ENCODE peak calls at places on chromosome 6, in ten cellular contexts. One of them, this sample, is unnamed. For H3K4me1, the result is how much of the 10 kb centered on the place peaks cover.

GRCh38 chr6:23388239-23388803 is 737.7 kb upstream of the NRSN1 start:
- DNase-seq in adrenal gland: no peak
- DNase-seq in cardiac muscle cell: no peak
- DNase-seq in left lung: no peak
- DNase-seq in thoracic aorta: no peak
- DNase-seq in ovary: no peak
- DNase-seq in mucosa of descending colon: no peak
- DNase-seq in spleen: no peak
- DNase-seq in H1: no peak
- DNase-seq in tibial artery: no peak
- DNase-seq in this sample: no peak

GRCh38 chr6:30685157-30685976 is 1.1 kb downstream of the PPP1R18 start:
- DNase-seq in adrenal gland: no peak
- DNase-seq in cardiac muscle cell: no peak
- DNase-seq in left lung: no peak
- DNase-seq in thoracic aorta: no peak
- DNase-seq in ovary: no peak
- DNase-seq in mucosa of descending colon: no peak
- DNase-seq in spleen: peak
- DNase-seq in H1: no peak
- DNase-seq in tibial artery: no peak
- DNase-seq in this sample: no peak

GRCh38 chr6:3500262-3501001 is 43.6 kb upstream of the SLC22A23 start:
- DNase-seq in adrenal gland: no peak
- DNase-seq in cardiac muscle cell: no peak
- DNase-seq in left lung: no peak
- DNase-seq in thoracic aorta: no peak
- DNase-seq in ovary: no peak
- DNase-seq in mucosa of descending colon: peak
- DNase-seq in spleen: no peak
- DNase-seq in H1: no peak
- DNase-seq in tibial artery: no peak
- DNase-seq in this sample: peak

GRCh38 chr6:134247271-134247833 is 70.6 kb downstream of the SGK1 start:
- DNase-seq in adrenal gland: peak
- DNase-seq in cardiac muscle cell: no peak
- DNase-seq in left lung: no peak
- DNase-seq in thoracic aorta: no peak
- DNase-seq in ovary: no peak
- DNase-seq in mucosa of descending colon: peak
- DNase-seq in spleen: peak
- DNase-seq in H1: no peak
- DNase-seq in tibial artery: no peak
- DNase-seq in this sample: no peak

GRCh38 chr6:15543262-15543917 is 119.4 kb downstream of the DTNBP1 start:
- DNase-seq in adrenal gland: no peak
- DNase-seq in cardiac muscle cell: no peak
- DNase-seq in left lung: no peak
- DNase-seq in thoracic aorta: no peak
- DNase-seq in ovary: no peak
- DNase-seq in mucosa of descending colon: no peak
- DNase-seq in spleen: no peak
- DNase-seq in H1: no peak
- DNase-seq in tibial artery: no peak
- DNase-seq in this sample: no peak

GRCh38 chr6:7243188-7243942 is 69.6 kb downstream of the SSR1 start:
- DNase-seq in adrenal gland: peak
- DNase-seq in cardiac muscle cell: peak
- DNase-seq in left lung: no peak
- DNase-seq in thoracic aorta: no peak
- DNase-seq in ovary: peak
- DNase-seq in mucosa of descending colon: peak
- DNase-seq in spleen: no peak
- DNase-seq in H1: no peak
- DNase-seq in tibial artery: peak
- DNase-seq in this sample: no peak

GRCh38 chr6:132937466-132937906 is 123.1 kb downstream of the RPS12 start:
- DNase-seq in adrenal gland: peak
- DNase-seq in cardiac muscle cell: peak
- DNase-seq in left lung: no peak
- DNase-seq in thoracic aorta: no peak
- DNase-seq in ovary: peak
- DNase-seq in mucosa of descending colon: peak
- DNase-seq in spleen: no peak
- DNase-seq in H1: no peak
- DNase-seq in tibial artery: no peak
- DNase-seq in this sample: peak

GRCh38 chr6:158758464-158758863 is 60.7 kb downstream of the EZR start:
- DNase-seq in adrenal gland: no peak
- DNase-seq in cardiac muscle cell: peak
- DNase-seq in left lung: no peak
- DNase-seq in thoracic aorta: no peak
- DNase-seq in ovary: no peak
- DNase-seq in mucosa of descending colon: no peak
- DNase-seq in spleen: no peak
- DNase-seq in H1: peak
- DNase-seq in tibial artery: no peak
- DNase-seq in this sample: no peak

GRCh38 chr6:39731565-39731964 is 6.4 kb upstream of the KIF6 start:
- DNase-seq in adrenal gland: no peak
- DNase-seq in cardiac muscle cell: no peak
- DNase-seq in left lung: no peak
- DNase-seq in thoracic aorta: no peak
- DNase-seq in ovary: no peak
- DNase-seq in mucosa of descending colon: no peak
- DNase-seq in spleen: no peak
- DNase-seq in H1: no peak
- DNase-seq in tibial artery: no peak
- DNase-seq in this sample: no peak

GRCh38 chr6:117536317-117536716 is 53.8 kb downstream of the DCBLD1 start:
- DNase-seq in adrenal gland: no peak
- DNase-seq in cardiac muscle cell: peak
- DNase-seq in left lung: no peak
- DNase-seq in thoracic aorta: no peak
- DNase-seq in ovary: no peak
- DNase-seq in mucosa of descending colon: no peak
- DNase-seq in spleen: no peak
- DNase-seq in H1: no peak
- DNase-seq in tibial artery: no peak
- DNase-seq in this sample: no peak

GRCh38 chr6:79313254-79313653 is 78.8 kb upstream of the HMGN3 start:
- DNase-seq in adrenal gland: no peak
- DNase-seq in cardiac muscle cell: no peak
- DNase-seq in left lung: no peak
- DNase-seq in thoracic aorta: no peak
- DNase-seq in ovary: no peak
- DNase-seq in mucosa of descending colon: no peak
- DNase-seq in spleen: no peak
- DNase-seq in H1: no peak
- DNase-seq in tibial artery: no peak
- DNase-seq in this sample: no peak

GRCh38 chr6:21138359-21139094 is 455.0 kb upstream of the SOX4 start:
- DNase-seq in adrenal gland: no peak
- DNase-seq in cardiac muscle cell: no peak
- DNase-seq in left lung: no peak
- DNase-seq in thoracic aorta: no peak
- DNase-seq in ovary: no peak
- DNase-seq in mucosa of descending colon: no peak
- DNase-seq in spleen: no peak
- DNase-seq in H1: no peak
- DNase-seq in tibial artery: no peak
- DNase-seq in this sample: no peak

GRCh38 chr6:37993596-37993995 is 174.1 kb downstream of the ZFAND3 start:
- DNase-seq in adrenal gland: no peak
- DNase-seq in cardiac muscle cell: no peak
- DNase-seq in left lung: no peak
- DNase-seq in thoracic aorta: no peak
- DNase-seq in ovary: no peak
- DNase-seq in mucosa of descending colon: no peak
- DNase-seq in spleen: no peak
- DNase-seq in H1: no peak
- DNase-seq in tibial artery: no peak
- DNase-seq in this sample: no peak
- H3K4me1 ChIP-seq in adrenal gland: under half
- H3K4me1 ChIP-seq in cardiac muscle cell: under half
- H3K4me1 ChIP-seq in left lung: under half
- H3K4me1 ChIP-seq in thoracic aorta: half or more
- H3K4me1 ChIP-seq in ovary: under half
- H3K4me1 ChIP-seq in mucosa of descending colon: under half
- H3K4me1 ChIP-seq in spleen: under half
- H3K4me1 ChIP-seq in H1: under half
- H3K4me1 ChIP-seq in tibial artery: under half
- H3K4me1 ChIP-seq in this sample: under half

GRCh38 chr6:36698196-36698595 is 570 bp downstream of the RAB44 start:
- DNase-seq in adrenal gland: no peak
- DNase-seq in cardiac muscle cell: no peak
- DNase-seq in left lung: no peak
- DNase-seq in thoracic aorta: no peak
- DNase-seq in ovary: peak
- DNase-seq in mucosa of descending colon: no peak
- DNase-seq in spleen: peak
- DNase-seq in H1: no peak
- DNase-seq in tibial artery: no peak
- DNase-seq in this sample: no peak

GRCh38 chr6:36698871-36699271 is 1.2 kb downstream of the RAB44 start:
- DNase-seq in adrenal gland: no peak
- DNase-seq in cardiac muscle cell: no peak
- DNase-seq in left lung: no peak
- DNase-seq in thoracic aorta: no peak
- DNase-seq in ovary: peak
- DNase-seq in mucosa of descending colon: no peak
- DNase-seq in spleen: peak
- DNase-seq in H1: no peak
- DNase-seq in tibial artery: no peak
- DNase-seq in this sample: no peak

GRCh38 chr6:36699290-36699689 is 1.7 kb downstream of the RAB44 start:
- DNase-seq in adrenal gland: no peak
- DNase-seq in cardiac muscle cell: no peak
- DNase-seq in left lung: no peak
- DNase-seq in thoracic aorta: no peak
- DNase-seq in ovary: peak
- DNase-seq in mucosa of descending colon: no peak
- DNase-seq in spleen: peak
- DNase-seq in H1: no peak
- DNase-seq in tibial artery: no peak
- DNase-seq in this sample: no peak

GRCh38 chr6:36695414-36695813 is 2.2 kb upstream of the RAB44 start:
- DNase-seq in adrenal gland: no peak
- DNase-seq in cardiac muscle cell: no peak
- DNase-seq in left lung: no peak
- DNase-seq in thoracic aorta: no peak
- DNase-seq in ovary: no peak
- DNase-seq in mucosa of descending colon: no peak
- DNase-seq in spleen: no peak
- DNase-seq in H1: no peak
- DNase-seq in tibial artery: no peak
- DNase-seq in this sample: no peak

DNA sequence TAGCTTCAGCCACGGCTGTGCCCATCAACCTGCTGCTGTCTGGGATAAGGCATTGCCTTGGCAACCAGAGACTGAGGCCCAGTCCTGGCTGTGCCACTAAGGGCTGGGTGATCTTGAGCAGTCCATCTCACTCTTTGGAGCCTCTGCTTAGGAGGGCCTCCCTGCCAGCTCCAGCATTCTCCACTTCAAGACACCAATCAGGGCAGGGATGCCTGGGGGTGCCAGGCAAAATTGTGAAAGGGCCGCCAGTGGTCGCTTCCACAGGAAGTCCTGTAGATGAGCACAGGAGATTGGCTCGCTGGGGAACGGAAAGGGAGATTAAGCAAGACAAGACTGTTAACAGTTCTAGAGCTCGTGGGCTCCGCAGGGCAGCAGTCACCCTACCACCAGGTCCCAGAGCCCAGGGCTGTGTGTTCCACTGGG is at the start of gene RAB44:
- DNase-seq in adrenal gland: no peak
- DNase-seq in cardiac muscle cell: no peak
- DNase-seq in left lung: no peak
- DNase-seq in thoracic aorta: no peak
- DNase-seq in ovary: peak
- DNase-seq in mucosa of descending colon: no peak
- DNase-seq in spleen: peak
- DNase-seq in H1: no peak
- DNase-seq in tibial artery: no peak
- DNase-seq in this sample: no peak
- TF ChIP-seq CTCF in adrenal gland: no peak
- TF ChIP-seq CTCF in cardiac muscle cell: no peak
- TF ChIP-seq CTCF in left lung: no peak
- TF ChIP-seq CTCF in thoracic aorta: no peak
- TF ChIP-seq CTCF in ovary: no peak
- TF ChIP-seq CTCF in mucosa of descending colon: no peak
- TF ChIP-seq CTCF in spleen: no peak
- TF ChIP-seq CTCF in H1: no peak
- TF ChIP-seq CTCF in tibial artery: no peak
- TF ChIP-seq CTCF in this sample: no peak

DNA sequence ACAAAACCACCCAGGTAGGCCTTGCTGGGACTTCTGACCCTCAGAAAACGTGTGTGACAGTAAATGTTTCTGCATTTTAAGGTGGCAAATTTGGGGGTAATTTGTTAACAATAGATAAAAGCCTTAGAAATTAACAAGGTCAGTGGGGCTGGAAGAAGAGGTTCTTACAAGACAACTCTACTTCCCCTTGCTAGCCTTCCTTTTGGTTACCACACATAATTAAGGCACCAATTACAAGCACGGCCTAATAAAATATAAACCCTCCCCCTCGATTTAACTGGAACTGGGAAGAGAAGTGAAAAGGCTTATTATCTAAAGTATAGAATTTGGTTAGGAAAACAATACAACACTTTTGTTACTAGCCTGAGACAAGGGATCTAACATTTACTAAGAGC is 38.9 kb downstream of the ELOVL5 start:
- DNase-seq in adrenal gland: no peak
- DNase-seq in cardiac muscle cell: no peak
- DNase-seq in left lung: no peak
- DNase-seq in thoracic aorta: no peak
- DNase-seq in ovary: no peak
- DNase-seq in mucosa of descending colon: no peak
- DNase-seq in spleen: no peak
- DNase-seq in H1: no peak
- DNase-seq in tibial artery: no peak
- DNase-seq in this sample: no peak
- H3K4me1 ChIP-seq in adrenal gland: under half
- H3K4me1 ChIP-seq in cardiac muscle cell: under half
- H3K4me1 ChIP-seq in left lung: half or more
- H3K4me1 ChIP-seq in thoracic aorta: half or more
- H3K4me1 ChIP-seq in ovary: under half
- H3K4me1 ChIP-seq in mucosa of descending colon: under half
- H3K4me1 ChIP-seq in spleen: half or more
- H3K4me1 ChIP-seq in H1: under half
- H3K4me1 ChIP-seq in tibial artery: under half
- H3K4me1 ChIP-seq in this sample: under half

DNA sequence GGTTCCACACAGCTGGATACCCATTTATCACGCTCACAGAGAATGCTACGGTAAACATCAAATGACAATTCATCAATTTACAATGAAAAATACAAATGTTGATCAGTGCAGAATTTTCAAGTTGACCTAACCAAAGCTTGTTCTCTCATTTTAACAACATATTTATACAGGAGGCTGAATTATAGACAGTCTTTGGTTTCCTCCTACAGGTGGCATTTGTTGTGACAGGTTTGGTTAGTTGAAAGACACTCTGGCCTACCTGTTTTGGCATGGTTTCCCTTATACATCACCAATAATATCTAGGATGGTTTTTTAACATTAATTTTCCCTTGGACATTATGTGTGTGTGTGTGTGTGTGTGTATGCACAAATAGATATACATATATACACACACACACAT is 642.5 kb upstream of the MMS22L start:
- DNase-seq in adrenal gland: no peak
- DNase-seq in cardiac muscle cell: no peak
- DNase-seq in left lung: no peak
- DNase-seq in thoracic aorta: no peak
- DNase-seq in ovary: no peak
- DNase-seq in mucosa of descending colon: no peak
- DNase-seq in spleen: no peak
- DNase-seq in H1: no peak
- DNase-seq in tibial artery: no peak
- DNase-seq in this sample: no peak
- TF ChIP-seq CTCF in adrenal gland: no peak
- TF ChIP-seq CTCF in cardiac muscle cell: no peak
- TF ChIP-seq CTCF in left lung: no peak
- TF ChIP-seq CTCF in thoracic aorta: no peak
- TF ChIP-seq CTCF in ovary: no peak
- TF ChIP-seq CTCF in mucosa of descending colon: no peak
- TF ChIP-seq CTCF in spleen: no peak
- TF ChIP-seq CTCF in H1: no peak
- TF ChIP-seq CTCF in tibial artery: no peak
- TF ChIP-seq CTCF in this sample: no peak

This sample was measured in prostate gland.